ENCODE peak calls at places on chromosomes 6 and 20, in nine cellular contexts. W, J, T, P, N, I, H, Y and O are unnamed samples.

GRCh38 chr20:1779567-1779966 is 115.6 kb upstream of the SIRPA start:
- DNase-seq in Y (no peak), T (no peak), P (no peak), J (no peak), N (no peak), H (no peak), W (no peak), I (no peak), O (no peak)

GRCh38 chr6:98324406-98324930 is 509.9 kb upstream of the POU3F2 start:
- DNase-seq in Y (no peak), T (no peak), P (no peak), J (no peak), N (no peak), H (no peak), W (no peak), I (no peak), O (no peak)

GRCh38 chr6:170159040-170159965 is 131.6 kb downstream of the DLL1 start:
- DNase-seq in Y (no peak), H (peak), N (no peak), J (no peak), I (no peak), P (no peak), T (no peak), W (no peak), O (no peak)

GRCh38 chr6:138086573-138087196 is 20.5 kb downstream of the PERP start:
- DNase-seq in N (no peak), W (no peak), J (no peak), P (no peak), T (no peak), H (peak), Y (no peak), I (peak), O (no peak)

GRCh38 chr6:134822920-134823430 is 126.9 kb downstream of the ALDH8A1 start:
- DNase-seq in N (peak), Y (peak), T (peak), H (peak), P (peak), I (peak), W (no peak), J (no peak), O (no peak)

GRCh38 chr6:106976270-106976669 is 1.7 kb upstream of the CD24 start:
- DNase-seq in N (no peak), Y (no peak), H (no peak), T (no peak), J (no peak), P (no peak), W (no peak), I (no peak), O (no peak)

GRCh38 chr20:51497542-51498467 is 44.7 kb downstream of the NFATC2 start:
- DNase-seq in T (peak), J (no peak), H (no peak), N (no peak), I (peak), W (peak), P (no peak), Y (no peak), O (no peak)

GRCh38 chr6:24064106-24064505 is 61.9 kb upstream of the NRSN1 start:
- DNase-seq in H (peak), J (no peak), W (no peak), N (peak), T (peak), Y (no peak), I (no peak), P (no peak), O (no peak)

GRCh38 chr6:39044181-39044580 is 4.4 kb upstream of the GLP1R start:
- DNase-seq in N (no peak), W (no peak), I (no peak), H (no peak), T (no peak), P (no peak), Y (no peak), J (no peak), O (no peak)

GRCh38 chr6:149806127-149806526 is 56.6 kb downstream of the PCMT1 start:
- DNase-seq in J (no peak), T (peak), Y (no peak), H (no peak), N (no peak), P (no peak), W (no peak), I (peak), O (no peak)

GRCh38 chr20:50153500-50154377 is at the start of gene PEDS1:
- DNase-seq in W (peak), N (peak), J (peak), Y (peak), T (peak), P (peak), I (peak), H (peak), O (no peak)

GRCh38 chr20:64181391-64181790 is 17.1 kb downstream of the MYT1 start:
- DNase-seq in J (no peak), W (no peak), P (no peak), H (no peak), N (no peak), I (no peak), T (no peak), Y (no peak), O (no peak)

GRCh38 chr6:45791600-45792168 is 224.0 kb downstream of the CLIC5 start:
- DNase-seq in J (no peak), N (no peak), T (no peak), Y (no peak), P (no peak), W (no peak), H (no peak), I (peak), O (no peak)

GRCh38 chr6:90530882-90531281 is 56.0 kb downstream of the MAP3K7 start:
- DNase-seq in H (no peak), T (no peak), N (no peak), P (no peak), J (no peak), Y (no peak), W (no peak), I (no peak), O (no peak)

GRCh38 chr20:31698803-31699718 is 23.6 kb downstream of the BCL2L1 start:
- DNase-seq in N (no peak), Y (no peak), T (peak), J (no peak), I (peak), P (no peak), H (peak), W (peak), O (peak)

GRCh38 chr6:159077123-159077522 is 32.3 kb upstream of the TAGAP start:
- DNase-seq in N (no peak), W (no peak), P (peak), Y (no peak), J (no peak), I (no peak), T (no peak), H (no peak), O (no peak)

GRCh38 chr6:3293271-3294155 is 34.8 kb downstream of the PSMG4 start:
- DNase-seq in Y (peak), N (peak), I (no peak), P (peak), J (no peak), T (no peak), H (no peak), W (peak), O (no peak)

GRCh38 chr20:57680934-57681914 is 28.6 kb downstream of the PMEPA1 start:
- DNase-seq in T (peak), H (no peak), W (no peak), N (no peak), Y (no peak), I (no peak), J (no peak), P (no peak), O (no peak)

GRCh38 chr6:113011803-113012202 is 664.7 kb downstream of the RFPL4B start:
- DNase-seq in W (no peak), Y (no peak), N (no peak), T (no peak), H (no peak), J (no peak), P (no peak), I (peak), O (no peak)

GRCh38 chr6:89460713-89461112 is 27.8 kb downstream of the ANKRD6 start:
- DNase-seq in J (no peak), I (no peak), P (no peak), H (no peak), T (no peak), Y (no peak), W (no peak), N (no peak), O (no peak)

GRCh38 chr6:83303426-83303825 is 110.3 kb downstream of the RWDD2A start:
- DNase-seq in P (no peak), N (no peak), W (no peak), I (peak), Y (no peak), T (no peak), J (no peak), H (no peak), O (no peak)

GRCh38 chr6:33413601-33414120 is 2.8 kb downstream of the PHF1 start:
- DNase-seq in J (no peak), T (no peak), W (no peak), H (no peak), N (no peak), P (no peak), I (no peak), Y (no peak), O (no peak)

GRCh38 chr6:41551086-41551702 is 5.0 kb downstream of the FOXP4 start:
- DNase-seq in H (peak), I (no peak), J (no peak), W (no peak), T (no peak), Y (no peak), N (peak), P (no peak), O (no peak)

GRCh38 chr6:165204807-165205545 is 104.4 kb downstream of the C6orf118 start:
- DNase-seq in I (no peak), N (no peak), H (no peak), J (no peak), Y (no peak), W (no peak), T (no peak), P (no peak), O (no peak)

GRCh38 chr6:89369009-89369408 is 16.5 kb upstream of the UBE2J1 start:
- DNase-seq in I (peak), Y (peak), H (peak), T (no peak), J (no peak), P (peak), W (peak), N (peak), O (peak)

GRCh38 chr20:24981750-24982149 is 10.8 kb downstream of the APMAP start:
- DNase-seq in P (no peak), J (no peak), H (no peak), Y (peak), T (no peak), W (peak), I (no peak), N (no peak), O (no peak)

GRCh38 chr6:100078509-100078908 is 84.5 kb upstream of the MCHR2 start:
- DNase-seq in Y (no peak), N (peak), T (peak), P (no peak), I (peak), W (no peak), H (peak), J (no peak), O (no peak)

GRCh38 chr6:75282706-75283105 is 1.9 kb downstream of the TMEM30A start:
- DNase-seq in T (no peak), N (no peak), H (no peak), W (no peak), P (no peak), Y (no peak), J (no peak), I (no peak), O (no peak)

GRCh38 chr20:2330090-2330695 is 34.4 kb downstream of the TGM3 start:
- DNase-seq in J (no peak), T (no peak), P (no peak), N (no peak), Y (no peak), H (no peak), W (peak), I (no peak), O (no peak)

GRCh38 chr20:12638633-12639360 is 370.0 kb upstream of the SPTLC3 start:
- DNase-seq in T (no peak), Y (no peak), H (no peak), P (no peak), I (no peak), N (no peak), W (no peak), J (no peak), O (no peak)

GRCh38 chr20:8007490-8007889 is 12.1 kb downstream of the TMX4 start:
- DNase-seq in T (no peak), I (no peak), J (no peak), Y (no peak), P (no peak), W (no peak), N (no peak), H (no peak), O (no peak)

GRCh38 chr6:165511807-165512206 is 151.2 kb downstream of the PDE10A start:
- DNase-seq in T (peak), N (no peak), J (no peak), H (no peak), Y (no peak), W (no peak), P (no peak), I (no peak), O (no peak)

GRCh38 chr20:61897401-61898295 is 168.0 kb downstream of the TAF4 start:
- DNase-seq in T (no peak), J (no peak), I (no peak), H (no peak), P (no peak), Y (no peak), N (no peak), W (no peak), O (no peak)

GRCh38 chr6:111989743-111990142 is 64.2 kb upstream of the CCN6 start:
- DNase-seq in T (peak), P (no peak), J (no peak), W (no peak), N (no peak), I (no peak), Y (no peak), H (no peak), O (no peak)

GRCh38 chr6:167094820-167095637 is 27.9 kb upstream of the CCR6 start:
- DNase-seq in J (no peak), N (no peak), H (no peak), W (no peak), I (no peak), P (no peak), Y (no peak), T (peak), O (no peak)

GRCh38 chr6:105818505-105818904 is 267.6 kb upstream of the PRDM1 start:
- DNase-seq in I (no peak), H (no peak), Y (no peak), T (no peak), P (no peak), W (no peak), N (no peak), J (no peak), O (no peak)

GRCh38 chr20:3583765-3584164 is 79.4 kb downstream of the GFRA4 start:
- DNase-seq in H (no peak), Y (no peak), T (no peak), J (no peak), P (no peak), W (no peak), N (no peak), I (no peak), O (no peak)

GRCh38 chr20:3586111-3586510 is 77.1 kb downstream of the GFRA4 start:
- DNase-seq in P (no peak), W (no peak), J (no peak), T (no peak), N (no peak), H (no peak), Y (no peak), I (no peak), O (no peak)

GRCh38 chr20:3576363-3576762 is 86.8 kb downstream of the GFRA4 start:
- DNase-seq in I (no peak), T (no peak), J (no peak), Y (no peak), P (no peak), N (no peak), W (no peak), H (no peak), O (no peak)

GRCh38 chr20:3577366-3577765 is 85.8 kb downstream of the GFRA4 start:
- DNase-seq in P (no peak), W (no peak), J (no peak), Y (no peak), N (no peak), T (no peak), I (no peak), H (no peak), O (no peak)

DNA sequence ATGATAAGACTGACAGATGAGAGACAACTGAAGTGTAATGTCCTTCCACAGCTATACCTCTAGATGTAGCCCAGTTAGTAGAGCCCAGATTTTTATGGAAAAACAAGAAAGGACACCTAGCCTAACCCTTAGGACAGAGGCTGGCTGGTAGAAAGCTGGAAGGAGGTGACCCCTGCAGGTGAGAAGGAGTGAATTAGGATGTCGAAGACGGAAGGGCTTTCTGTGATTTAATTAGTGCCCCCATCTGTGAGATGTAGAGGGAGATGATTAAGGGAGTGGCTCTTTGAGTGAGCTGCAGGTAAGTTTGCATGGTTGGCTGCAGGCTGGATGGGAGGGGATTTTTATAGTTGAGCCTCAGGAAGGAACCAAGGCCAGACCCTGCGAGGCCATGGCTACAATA is 82.8 kb downstream of the GFRA4 start:
- DNase-seq in T (no peak), P (no peak), H (no peak), W (no peak), J (no peak), I (no peak), N (no peak), Y (no peak), O (no peak)
- TF ChIP-seq CTCF in T (no peak), P (no peak), H (peak), W (no peak), J (no peak), I (no peak), N (no peak), Y (no peak), O (no peak)

GRCh38 chr20:38321959-38322598 is 18.1 kb downstream of the BPI start:
- DNase-seq in P (peak), I (peak), Y (no peak), W (no peak), H (peak), T (peak), N (peak), J (no peak), O (no peak)
- TF ChIP-seq CTCF in P (peak), I (peak), Y (peak), W (no peak), H (peak), T (peak), N (peak), J (peak), O (no peak)

DNA sequence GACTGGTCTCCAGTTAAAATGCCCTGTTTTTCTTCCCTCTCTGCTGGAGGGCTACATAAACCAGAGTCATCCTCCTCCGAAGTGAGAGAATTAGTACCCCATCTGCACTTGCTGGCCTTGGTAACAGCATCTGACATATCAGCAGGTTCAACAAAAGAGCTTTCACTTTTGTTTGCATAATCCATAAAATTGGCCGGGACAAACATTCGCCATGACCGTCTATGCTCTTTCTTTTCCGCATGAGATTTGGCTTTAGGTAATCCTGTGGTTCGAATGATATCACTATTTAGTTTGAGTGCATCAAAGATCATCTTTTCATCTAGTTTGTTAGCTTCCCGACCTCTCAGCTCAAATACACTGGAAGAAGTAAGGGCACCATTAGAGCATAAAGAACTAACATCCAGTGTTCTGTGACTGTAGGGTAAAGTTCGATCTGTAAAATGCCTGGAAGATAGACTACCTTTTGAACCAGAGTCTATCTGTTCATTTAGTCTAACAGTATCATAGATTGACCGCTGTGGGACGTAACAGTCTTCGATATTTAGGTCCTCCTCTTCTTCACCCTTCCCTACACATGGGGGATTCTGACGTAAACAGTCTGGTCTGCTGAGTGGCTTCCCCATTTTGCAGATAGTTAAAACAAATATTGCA is 101.6 kb downstream of the DST start:
- DNase-seq in P (no peak), N (no peak), W (no peak), Y (no peak), H (peak), T (peak), I (peak), J (no peak), O (no peak)
- TF ChIP-seq CTCF in P (no peak), N (no peak), W (no peak), Y (no peak), H (no peak), T (no peak), I (no peak), J (no peak), O (no peak)

GRCh38 chr20:44584103-44584690 is 1.8 kb downstream of the PKIG start:
- DNase-seq in I (no peak), N (no peak), H (no peak), T (no peak), W (no peak), J (no peak), P (no peak), Y (no peak), O (no peak)
- TF ChIP-seq CTCF in I (no peak), N (no peak), H (no peak), T (no peak), W (no peak), J (no peak), P (no peak), Y (no peak), O (no peak)

GRCh38 chr6:9539231-9539755 is 875.6 kb downstream of the TFAP2A start:
- DNase-seq in T (no peak), I (no peak), W (no peak), H (peak), N (no peak), Y (no peak), P (no peak), J (no peak), O (no peak)
- TF ChIP-seq CTCF in T (no peak), I (no peak), W (no peak), H (no peak), N (no peak), Y (no peak), P (no peak), J (no peak), O (no peak)

DNA sequence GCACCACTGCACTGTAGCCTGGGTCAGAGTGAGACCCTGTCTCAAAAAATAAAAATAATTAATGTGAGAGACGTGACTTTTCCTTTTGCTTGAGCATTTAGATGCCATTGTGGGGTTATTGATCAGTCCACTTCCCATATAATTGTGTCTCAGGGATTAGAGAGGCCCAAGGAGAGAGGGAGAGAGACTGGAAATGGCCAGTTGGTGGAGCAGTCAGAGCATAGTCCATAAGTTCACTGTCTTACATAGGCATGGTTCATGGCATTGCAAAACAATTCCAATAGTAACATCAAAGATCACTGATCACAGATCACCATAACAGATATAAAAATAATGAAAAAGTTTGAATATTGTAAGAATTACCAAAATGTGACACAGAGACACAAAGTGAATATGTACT is 15.2 kb upstream of the SDHAF4 start:
- DNase-seq in P (no peak), T (no peak), Y (no peak), N (no peak), I (no peak), J (no peak), H (no peak), W (no peak), O (no peak)
- TF ChIP-seq CTCF in P (no peak), T (no peak), Y (no peak), N (no peak), I (no peak), J (no peak), H (no peak), W (no peak), O (no peak)